ENCODE peak calls at places on chromosomes 6 and 20, in ten cellular contexts. A is AG09319; J is effector CD4-positive, alpha-beta T cell; F is HCEC 1CT; C is glutamatergic neuron; S is MV-4-11; R is activated CD8-positive, alpha-beta memory T cell treated with anti-CD3 and anti-CD28 coated beads for 24 hours; O is NCI-H69; K is kidney glomerular epithelial cell; N is NCI-H1092. G is an unnamed sample.

GRCh38 chr6:79421001-79421411 is 116.2 kb downstream of the LCA5 start:
- DNase-seq in A (no peak), J (no peak), F (peak; percentile 80), C (no peak), S (no peak), R (no peak), O (peak; percentile 41), K (peak; percentile 33), N (no peak), G (no peak)

GRCh38 chr20:31473331-31474096 is 1.4 kb downstream of the DEFB124 start:
- DNase-seq in A (no peak), J (no peak), F (no peak), C (no peak), S (no peak), R (no peak), O (no peak), K (no peak), N (no peak), G (no peak)

GRCh38 chr6:40390144-40390800 is 196.9 kb downstream of the LRFN2 start:
- DNase-seq in A (no peak), J (no peak), F (no peak), C (no peak), S (no peak), R (peak; percentile 52), O (no peak), K (no peak), N (no peak), G (no peak)

GRCh38 chr6:9455794-9456193 is 959.1 kb downstream of the TFAP2A start:
- DNase-seq in A (no peak), J (no peak), F (no peak), C (no peak), S (no peak), R (no peak), O (peak; percentile 96), K (no peak), N (no peak), G (no peak)

GRCh38 chr6:89462503-89462902 is 29.6 kb downstream of the ANKRD6 start:
- DNase-seq in A (no peak), J (no peak), F (no peak), C (no peak), S (peak; percentile 3), R (no peak), O (no peak), K (no peak), N (no peak), G (no peak)

GRCh38 chr6:158322724-158323560 is 10.7 kb downstream of the TULP4 start:
- DNase-seq in A (peak; percentile 16), J (no peak), F (peak; percentile 67), C (no peak), S (peak; percentile 16), R (no peak), O (no peak), K (peak; percentile 57), N (no peak), G (peak; percentile 34)

GRCh38 chr6:105326838-105327745 is 75.8 kb downstream of the PREP start:
- DNase-seq in A (no peak), J (no peak), F (peak; percentile 78), C (peak; percentile 53), S (no peak), R (no peak), O (peak; percentile 88), K (peak; percentile 19), N (peak; percentile 42), G (peak; percentile 41)

GRCh38 chr6:117448011-117448410 is 22.3 kb upstream of the ROS1 start:
- DNase-seq in A (no peak), J (no peak), F (no peak), C (no peak), S (no peak), R (no peak), O (no peak), K (no peak), N (no peak), G (no peak)

GRCh38 chr20:2610326-2610725 is 42.1 kb upstream of the NOP56 start:
- DNase-seq in A (no peak), J (no peak), F (no peak), C (no peak), S (no peak), R (no peak), O (no peak), K (no peak), N (no peak), G (no peak)

GRCh38 chr6:43773050-43773956 is 3.3 kb downstream of the VEGFA start:
- DNase-seq in A (peak; percentile 34), J (peak; percentile 32), F (peak; percentile 35), C (no peak), S (peak; percentile 66), R (peak; percentile 78), O (peak; percentile 82), K (no peak), N (no peak), G (peak; percentile 17)

GRCh38 chr6:154435400-154435945 is 75.0 kb downstream of the CNKSR3 start:
- DNase-seq in A (no peak), J (no peak), F (no peak), C (no peak), S (no peak), R (no peak), O (no peak), K (no peak), N (no peak), G (no peak)

GRCh38 chr6:75201901-75202672 is 3.8 kb downstream of the COL12A1 start:
- DNase-seq in A (no peak), J (no peak), F (no peak), C (peak; percentile 54), S (no peak), R (no peak), O (peak; percentile 81), K (peak; percentile 6), N (peak; percentile 69), G (no peak)

GRCh38 chr6:36241728-36242127 is 28.1 kb upstream of the PNPLA1 start:
- DNase-seq in A (no peak), J (no peak), F (no peak), C (no peak), S (peak; percentile 88), R (no peak), O (no peak), K (no peak), N (no peak), G (no peak)

GRCh38 chr20:37396520-37397075 is 50.7 kb downstream of the SRC start:
- DNase-seq in A (no peak), J (no peak), F (no peak), C (peak; percentile 93), S (no peak), R (no peak), O (peak; percentile 46), K (no peak), N (peak; percentile 88), G (no peak)

GRCh38 chr6:99185525-99185924 is 163.9 kb downstream of the FAXC start:
- DNase-seq in A (no peak), J (no peak), F (no peak), C (no peak), S (no peak), R (no peak), O (peak; percentile 83), K (no peak), N (no peak), G (no peak)

GRCh38 chr20:57656252-57656820 is 36.1 kb upstream of the ZBP1 start:
- DNase-seq in A (no peak), J (no peak), F (no peak), C (peak; percentile 7), S (no peak), R (no peak), O (no peak), K (no peak), N (no peak), G (no peak)

GRCh38 chr6:33809619-33810018 is 5.8 kb upstream of the MLN start:
- DNase-seq in A (no peak), J (no peak), F (no peak), C (no peak), S (no peak), R (no peak), O (no peak), K (no peak), N (no peak), G (no peak)

GRCh38 chr20:46652699-46653098 is 1.4 kb upstream of the SLC13A3 start:
- DNase-seq in A (no peak), J (no peak), F (peak; percentile 6), C (no peak), S (no peak), R (no peak), O (no peak), K (no peak), N (no peak), G (no peak)

GRCh38 chr6:21263531-21264287 is 329.8 kb upstream of the SOX4 start:
- DNase-seq in A (no peak), J (no peak), F (peak; percentile 23), C (no peak), S (peak; percentile 85), R (no peak), O (peak; percentile 91), K (peak; percentile 17), N (no peak), G (no peak)

GRCh38 chr20:37816003-37816402 is 86.9 kb upstream of the VSTM2L start:
- DNase-seq in A (no peak), J (no peak), F (no peak), C (no peak), S (no peak), R (no peak), O (peak; percentile 83), K (no peak), N (peak; percentile 12), G (no peak)

GRCh38 chr6:137827977-137828815 is 38.9 kb upstream of the TNFAIP3 start:
- DNase-seq in A (no peak), J (no peak), F (no peak), C (no peak), S (no peak), R (peak; percentile 81), O (no peak), K (no peak), N (no peak), G (no peak)

GRCh38 chr6:117195728-117196127 is 69.6 kb upstream of the VGLL2 start:
- DNase-seq in A (no peak), J (no peak), F (no peak), C (no peak), S (no peak), R (no peak), O (no peak), K (no peak), N (no peak), G (no peak)